ENCODE peak calls at places on chromosomes 13 and 19, in ten cellular contexts. One of them, this sample, is unnamed.

GRCh38 chr13:47800593-47800992 is 200.5 kb downstream of the SUCLA2 start:
- DNase-seq in tibial artery: no peak
- DNase-seq in left lung: no peak
- DNase-seq in transverse colon: no peak
- DNase-seq in GM23248: no peak
- DNase-seq in right cardiac atrium: no peak
- DNase-seq in small intestine: no peak
- DNase-seq in IMR-90: no peak
- DNase-seq in CD4-positive, alpha-beta memory T cell: no peak
- DNase-seq in heart left ventricle: no peak
- DNase-seq in this sample: no peak

GRCh38 chr19:32708457-32708856 is 11.1 kb upstream of the TDRD12 start:
- DNase-seq in tibial artery: no peak
- DNase-seq in CD4-positive, alpha-beta memory T cell: no peak
- DNase-seq in heart left ventricle: no peak
- DNase-seq in right cardiac atrium: no peak
- DNase-seq in small intestine: no peak
- DNase-seq in transverse colon: no peak
- DNase-seq in IMR-90: no peak
- DNase-seq in left lung: no peak
- DNase-seq in GM23248: no peak
- DNase-seq in this sample: no peak

GRCh38 chr13:98198683-98199082 is 21.6 kb upstream of the RNF113B start:
- DNase-seq in small intestine: no peak
- DNase-seq in left lung: no peak
- DNase-seq in transverse colon: no peak
- DNase-seq in CD4-positive, alpha-beta memory T cell: no peak
- DNase-seq in right cardiac atrium: no peak
- DNase-seq in tibial artery: no peak
- DNase-seq in heart left ventricle: no peak
- DNase-seq in IMR-90: no peak
- DNase-seq in GM23248: no peak
- DNase-seq in this sample: no peak

GRCh38 chr13:73368608-73369007 is 309.8 kb downstream of the KLF5 start:
- DNase-seq in tibial artery: no peak
- DNase-seq in left lung: no peak
- DNase-seq in CD4-positive, alpha-beta memory T cell: no peak
- DNase-seq in right cardiac atrium: no peak
- DNase-seq in transverse colon: no peak
- DNase-seq in GM23248: no peak
- DNase-seq in small intestine: peak; percentile 67
- DNase-seq in heart left ventricle: no peak
- DNase-seq in IMR-90: no peak
- DNase-seq in this sample: no peak

GRCh38 chr19:29530549-29531457 is 5.0 kb downstream of the VSTM2B start:
- DNase-seq in small intestine: peak; percentile 2
- DNase-seq in heart left ventricle: peak; percentile 9
- DNase-seq in right cardiac atrium: no peak
- DNase-seq in CD4-positive, alpha-beta memory T cell: no peak
- DNase-seq in IMR-90: no peak
- DNase-seq in GM23248: no peak
- DNase-seq in left lung: peak; percentile 11
- DNase-seq in tibial artery: no peak
- DNase-seq in transverse colon: no peak
- DNase-seq in this sample: no peak

GRCh38 chr13:46476174-46476573 is 76.8 kb upstream of the LRCH1 start:
- DNase-seq in right cardiac atrium: no peak
- DNase-seq in GM23248: peak; percentile 29
- DNase-seq in tibial artery: no peak
- DNase-seq in transverse colon: no peak
- DNase-seq in heart left ventricle: no peak
- DNase-seq in CD4-positive, alpha-beta memory T cell: no peak
- DNase-seq in IMR-90: no peak
- DNase-seq in small intestine: no peak
- DNase-seq in left lung: no peak
- DNase-seq in this sample: no peak

GRCh38 chr19:38231918-38232317 is 7.9 kb upstream of the DPF1 start:
- DNase-seq in GM23248: no peak
- DNase-seq in transverse colon: no peak
- DNase-seq in CD4-positive, alpha-beta memory T cell: no peak
- DNase-seq in heart left ventricle: no peak
- DNase-seq in tibial artery: no peak
- DNase-seq in right cardiac atrium: no peak
- DNase-seq in IMR-90: no peak
- DNase-seq in left lung: no peak
- DNase-seq in small intestine: no peak
- DNase-seq in this sample: no peak

GRCh38 chr19:38142176-38143035 is 81.6 kb downstream of the DPF1 start:
- DNase-seq in heart left ventricle: peak; percentile 63
- DNase-seq in GM23248: peak; percentile 74
- DNase-seq in transverse colon: peak; percentile 15
- DNase-seq in right cardiac atrium: peak; percentile 83
- DNase-seq in IMR-90: peak; percentile 28
- DNase-seq in tibial artery: peak; percentile 55
- DNase-seq in left lung: peak; percentile 42
- DNase-seq in CD4-positive, alpha-beta memory T cell: peak; percentile 11
- DNase-seq in small intestine: peak; percentile 39
- DNase-seq in this sample: no peak

GRCh38 chr13:50085063-50085462 is 69.8 kb downstream of the KCNRG start:
- DNase-seq in left lung: no peak
- DNase-seq in right cardiac atrium: no peak
- DNase-seq in CD4-positive, alpha-beta memory T cell: no peak
- DNase-seq in GM23248: peak; percentile 75
- DNase-seq in transverse colon: no peak
- DNase-seq in heart left ventricle: no peak
- DNase-seq in IMR-90: peak; percentile 47
- DNase-seq in tibial artery: no peak
- DNase-seq in small intestine: peak; percentile 30
- DNase-seq in this sample: no peak

GRCh38 chr13:101449971-101450748 is 2.3 kb upstream of the ITGBL1 start:
- DNase-seq in GM23248: peak; percentile 93
- DNase-seq in IMR-90: peak; percentile 93
- DNase-seq in tibial artery: no peak
- DNase-seq in small intestine: no peak
- DNase-seq in CD4-positive, alpha-beta memory T cell: no peak
- DNase-seq in right cardiac atrium: no peak
- DNase-seq in heart left ventricle: no peak
- DNase-seq in transverse colon: no peak
- DNase-seq in left lung: no peak
- DNase-seq in this sample: no peak

GRCh38 chr19:10361569-10362011 is 18.8 kb downstream of the TYK2 start:
- DNase-seq in GM23248: no peak
- DNase-seq in right cardiac atrium: no peak
- DNase-seq in tibial artery: no peak
- DNase-seq in IMR-90: no peak
- DNase-seq in CD4-positive, alpha-beta memory T cell: no peak
- DNase-seq in transverse colon: no peak
- DNase-seq in small intestine: no peak
- DNase-seq in heart left ventricle: no peak
- DNase-seq in left lung: no peak
- DNase-seq in this sample: no peak

GRCh38 chr19:51439021-51439465 is 19.2 kb downstream of the SIGLEC8 start:
- DNase-seq in small intestine: peak; percentile 82
- DNase-seq in tibial artery: no peak
- DNase-seq in IMR-90: no peak
- DNase-seq in heart left ventricle: no peak
- DNase-seq in CD4-positive, alpha-beta memory T cell: peak; percentile 26
- DNase-seq in right cardiac atrium: no peak
- DNase-seq in transverse colon: no peak
- DNase-seq in GM23248: peak; percentile 38
- DNase-seq in left lung: no peak
- DNase-seq in this sample: no peak

GRCh38 chr13:112574476-112575294 is 13.3 kb downstream of the TUBGCP3 start:
- DNase-seq in left lung: no peak
- DNase-seq in right cardiac atrium: no peak
- DNase-seq in small intestine: no peak
- DNase-seq in CD4-positive, alpha-beta memory T cell: no peak
- DNase-seq in IMR-90: peak; percentile 26
- DNase-seq in tibial artery: no peak
- DNase-seq in heart left ventricle: no peak
- DNase-seq in GM23248: no peak
- DNase-seq in transverse colon: no peak
- DNase-seq in this sample: no peak

GRCh38 chr13:77291779-77292178 is 35.1 kb downstream of the MYCBP2 start:
- DNase-seq in transverse colon: no peak
- DNase-seq in small intestine: no peak
- DNase-seq in IMR-90: no peak
- DNase-seq in heart left ventricle: no peak
- DNase-seq in CD4-positive, alpha-beta memory T cell: no peak
- DNase-seq in GM23248: no peak
- DNase-seq in left lung: no peak
- DNase-seq in tibial artery: no peak
- DNase-seq in right cardiac atrium: no peak
- DNase-seq in this sample: no peak

GRCh38 chr13:49641810-49642291 is 13.5 kb downstream of the ARL11 start:
- DNase-seq in small intestine: no peak
- DNase-seq in GM23248: peak; percentile 94
- DNase-seq in transverse colon: peak; percentile 33
- DNase-seq in CD4-positive, alpha-beta memory T cell: no peak
- DNase-seq in IMR-90: peak; percentile 88
- DNase-seq in right cardiac atrium: peak; percentile 73
- DNase-seq in heart left ventricle: peak; percentile 51
- DNase-seq in left lung: peak; percentile 86
- DNase-seq in tibial artery: peak; percentile 71
- DNase-seq in this sample: no peak

GRCh38 chr13:42964681-42965305 is 27.2 kb downstream of the EPSTI1 start:
- DNase-seq in CD4-positive, alpha-beta memory T cell: no peak
- DNase-seq in left lung: no peak
- DNase-seq in transverse colon: no peak
- DNase-seq in right cardiac atrium: no peak
- DNase-seq in tibial artery: no peak
- DNase-seq in heart left ventricle: no peak
- DNase-seq in GM23248: no peak
- DNase-seq in IMR-90: peak; percentile 30
- DNase-seq in small intestine: no peak
- DNase-seq in this sample: no peak
- H3K9me3 ChIP-seq in CD4-positive, alpha-beta memory T cell: no peaks in the 10 kb centered on the region
- H3K9me3 ChIP-seq in left lung: no peaks in the 10 kb centered on the region
- H3K9me3 ChIP-seq in transverse colon: no peaks in the 10 kb centered on the region
- H3K9me3 ChIP-seq in right cardiac atrium: no peaks in the 10 kb centered on the region
- H3K9me3 ChIP-seq in tibial artery: no peaks in the 10 kb centered on the region
- H3K9me3 ChIP-seq in heart left ventricle: no peaks in the 10 kb centered on the region
- H3K9me3 ChIP-seq in GM23248: no peaks in the 10 kb centered on the region
- H3K9me3 ChIP-seq in IMR-90: no peaks in the 10 kb centered on the region
- H3K9me3 ChIP-seq in small intestine: no peaks in the 10 kb centered on the region
- H3K9me3 ChIP-seq in this sample: no peaks in the 10 kb centered on the region

GRCh38 chr19:12270854-12271253 is 23.8 kb downstream of the ZNF44 start:
- DNase-seq in CD4-positive, alpha-beta memory T cell: no peak
- DNase-seq in transverse colon: no peak
- DNase-seq in right cardiac atrium: no peak
- DNase-seq in small intestine: no peak
- DNase-seq in GM23248: no peak
- DNase-seq in IMR-90: no peak
- DNase-seq in tibial artery: no peak
- DNase-seq in heart left ventricle: no peak
- DNase-seq in left lung: no peak
- DNase-seq in this sample: no peak
- H3K9me3 ChIP-seq in CD4-positive, alpha-beta memory T cell: peaks cover 66% of the 10 kb centered on the region
- H3K9me3 ChIP-seq in transverse colon: peaks cover 78% of the 10 kb centered on the region
- H3K9me3 ChIP-seq in right cardiac atrium: peaks cover 6% of the 10 kb centered on the region
- H3K9me3 ChIP-seq in small intestine: peaks cover 3% of the 10 kb centered on the region
- H3K9me3 ChIP-seq in GM23248: peaks cover 25% of the 10 kb centered on the region
- H3K9me3 ChIP-seq in IMR-90: peaks cover 77% of the 10 kb centered on the region
- H3K9me3 ChIP-seq in tibial artery: no peaks in the 10 kb centered on the region
- H3K9me3 ChIP-seq in heart left ventricle: peaks cover 93% of the 10 kb centered on the region
- H3K9me3 ChIP-seq in left lung: peaks cover 98% of the 10 kb centered on the region
- H3K9me3 ChIP-seq in this sample: no peaks in the 10 kb centered on the region

DNA sequence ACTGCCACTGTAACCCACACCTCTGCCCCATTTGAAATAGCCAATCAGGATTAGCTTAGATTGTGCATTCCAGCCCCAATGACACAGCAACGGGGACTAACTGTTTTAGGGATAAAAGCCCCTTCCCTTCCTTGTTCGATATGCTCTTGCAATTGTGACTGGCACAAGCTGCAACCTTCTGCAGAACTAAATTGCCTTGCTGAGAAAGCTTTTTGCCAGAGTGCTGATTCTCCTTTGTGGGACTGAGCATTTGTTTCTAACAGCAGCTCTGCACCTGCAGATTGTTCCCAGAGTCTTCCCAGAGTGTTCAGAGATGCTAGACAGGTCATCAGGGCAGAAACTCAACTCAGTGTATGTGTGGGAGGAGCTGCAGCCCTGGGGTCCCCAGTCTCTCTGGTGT is 115.8 kb downstream of the ZNF675 start:
- DNase-seq in GM23248: no peak
- DNase-seq in tibial artery: no peak
- DNase-seq in heart left ventricle: no peak
- DNase-seq in transverse colon: no peak
- DNase-seq in left lung: no peak
- DNase-seq in IMR-90: no peak
- DNase-seq in right cardiac atrium: no peak
- DNase-seq in small intestine: no peak
- DNase-seq in CD4-positive, alpha-beta memory T cell: no peak
- DNase-seq in this sample: no peak
- H3K9me3 ChIP-seq in GM23248: no peaks in the 10 kb centered on the region
- H3K9me3 ChIP-seq in tibial artery: no peaks in the 10 kb centered on the region
- H3K9me3 ChIP-seq in heart left ventricle: peaks cover 69% of the 10 kb centered on the region
- H3K9me3 ChIP-seq in transverse colon: peaks cover 33% of the 10 kb centered on the region
- H3K9me3 ChIP-seq in left lung: peaks cover 91% of the 10 kb centered on the region
- H3K9me3 ChIP-seq in IMR-90: peaks cover 20% of the 10 kb centered on the region
- H3K9me3 ChIP-seq in right cardiac atrium: peaks cover 12% of the 10 kb centered on the region
- H3K9me3 ChIP-seq in small intestine: peaks cover 3% of the 10 kb centered on the region
- H3K9me3 ChIP-seq in CD4-positive, alpha-beta memory T cell: peaks cover 10% of the 10 kb centered on the region
- H3K9me3 ChIP-seq in this sample: no peaks in the 10 kb centered on the region

GRCh38 chr19:3034194-3034844 is 5.2 kb upstream of the TLE2 start:
- DNase-seq in GM23248: no peak
- DNase-seq in right cardiac atrium: no peak
- DNase-seq in transverse colon: no peak
- DNase-seq in left lung: no peak
- DNase-seq in IMR-90: peak; percentile 64
- DNase-seq in tibial artery: no peak
- DNase-seq in heart left ventricle: no peak
- DNase-seq in CD4-positive, alpha-beta memory T cell: no peak
- DNase-seq in small intestine: peak; percentile 27
- DNase-seq in this sample: no peak

GRCh38 chr19:3034845-3035541 is 5.9 kb upstream of the TLE2 start:
- DNase-seq in GM23248: peak; percentile 59
- DNase-seq in left lung: peak; percentile 58
- DNase-seq in right cardiac atrium: peak; percentile 78
- DNase-seq in tibial artery: no peak
- DNase-seq in small intestine: peak; percentile 48
- DNase-seq in heart left ventricle: no peak
- DNase-seq in IMR-90: peak; percentile 35
- DNase-seq in CD4-positive, alpha-beta memory T cell: no peak
- DNase-seq in transverse colon: peak; percentile 64
- DNase-seq in this sample: no peak

GRCh38 chr19:3036119-3036794 is 7.2 kb upstream of the TLE2 start:
- DNase-seq in heart left ventricle: peak; percentile 95
- DNase-seq in GM23248: peak; percentile 94
- DNase-seq in left lung: peak; percentile 94
- DNase-seq in right cardiac atrium: peak; percentile 98
- DNase-seq in tibial artery: peak; percentile 91
- DNase-seq in IMR-90: peak; percentile 85
- DNase-seq in CD4-positive, alpha-beta memory T cell: peak; percentile 85
- DNase-seq in transverse colon: peak; percentile 96
- DNase-seq in small intestine: peak; percentile 93
- DNase-seq in this sample: peak; percentile 63

GRCh38 chr19:3033595-3034193 is 4.6 kb upstream of the TLE2 start:
- DNase-seq in small intestine: no peak
- DNase-seq in right cardiac atrium: no peak
- DNase-seq in IMR-90: no peak
- DNase-seq in tibial artery: no peak
- DNase-seq in left lung: no peak
- DNase-seq in CD4-positive, alpha-beta memory T cell: no peak
- DNase-seq in GM23248: no peak
- DNase-seq in transverse colon: no peak
- DNase-seq in heart left ventricle: no peak
- DNase-seq in this sample: no peak

GRCh38 chr19:3035542-3036118 is 6.5 kb upstream of the TLE2 start:
- DNase-seq in tibial artery: peak; percentile 98
- DNase-seq in right cardiac atrium: peak; percentile 99
- DNase-seq in IMR-90: peak; percentile 99
- DNase-seq in heart left ventricle: peak; percentile 99
- DNase-seq in left lung: peak; percentile 98
- DNase-seq in GM23248: peak; percentile 98
- DNase-seq in CD4-positive, alpha-beta memory T cell: peak; percentile 94
- DNase-seq in transverse colon: peak; percentile 98
- DNase-seq in small intestine: peak; percentile 99
- DNase-seq in this sample: peak; percentile 98
- H3K9me3 ChIP-seq in tibial artery: no peaks in the 10 kb centered on the region
- H3K9me3 ChIP-seq in right cardiac atrium: no peaks in the 10 kb centered on the region
- H3K9me3 ChIP-seq in IMR-90: no peaks in the 10 kb centered on the region
- H3K9me3 ChIP-seq in heart left ventricle: no peaks in the 10 kb centered on the region
- H3K9me3 ChIP-seq in left lung: no peaks in the 10 kb centered on the region
- H3K9me3 ChIP-seq in GM23248: no peaks in the 10 kb centered on the region
- H3K9me3 ChIP-seq in CD4-positive, alpha-beta memory T cell: no peaks in the 10 kb centered on the region
- H3K9me3 ChIP-seq in transverse colon: no peaks in the 10 kb centered on the region
- H3K9me3 ChIP-seq in small intestine: no peaks in the 10 kb centered on the region
- H3K9me3 ChIP-seq in this sample: no peaks in the 10 kb centered on the region